ENCODE peak calls at places on chromosomes 1 and 21, in five cellular contexts. Y, C, E, D and M are unnamed samples.

GRCh38 chr1:67832737-67833594 is at the start of gene GNG12:
- DNase-seq in E (peak), D (no peak), Y (no peak), C (peak), M (peak)

GRCh38 chr1:67040405-67040804 is 13.5 kb downstream of the SLC35D1 start:
- DNase-seq in D (no peak), C (no peak), E (no peak), Y (no peak), M (no peak)

GRCh38 chr1:151157067-151157531 is 650 bp downstream of the TNFAIP8L2 start:
- DNase-seq in D (no peak), Y (no peak), E (no peak), C (peak), M (no peak)

GRCh38 chr1:170578356-170578755 is 46.4 kb downstream of the GORAB start:
- DNase-seq in E (peak), Y (no peak), D (no peak), C (no peak), M (no peak)

GRCh38 chr1:207009182-207009850 is 23.2 kb downstream of the C1orf116 start:
- DNase-seq in D (no peak), Y (no peak), E (no peak), C (no peak), M (no peak)

GRCh38 chr21:44965251-44966022 is 25.6 kb downstream of the SLX9 start:
- DNase-seq in E (peak), D (no peak), Y (no peak), C (no peak), M (peak)

GRCh38 chr1:238951809-238952208 is 434.6 kb upstream of the CHRM3 start:
- DNase-seq in C (no peak), Y (no peak), E (peak), D (no peak), M (no peak)

GRCh38 chr1:43653339-43653738 is 3.4 kb downstream of the KDM4A start:
- DNase-seq in D (no peak), C (no peak), Y (no peak), E (peak), M (no peak)

GRCh38 chr21:34072145-34073031 is 990 bp upstream of the MRPS6 start:
- DNase-seq in E (no peak), D (peak), C (no peak), Y (no peak), M (peak)

GRCh38 chr1:27666294-27666693 is 5.7 kb downstream of the IFI6 start:
- DNase-seq in C (no peak), Y (no peak), E (no peak), D (no peak), M (no peak)

GRCh38 chr1:116809181-116809508 is 54.9 kb downstream of the CD2 start:
- DNase-seq in C (no peak), D (no peak), E (no peak), Y (no peak), M (no peak)

GRCh38 chr1:2528966-2529750 is 905 bp downstream of the HES5 start:
- DNase-seq in E (no peak), D (no peak), Y (no peak), C (peak), M (no peak)

GRCh38 chr21:36791150-36791549 is 92.2 kb downstream of the SIM2 start:
- DNase-seq in D (no peak), C (no peak), E (no peak), Y (no peak), M (no peak)

GRCh38 chr1:84402060-84402459 is 3.8 kb downstream of the DNASE2B start:
- DNase-seq in Y (no peak), D (no peak), E (peak), C (no peak), M (no peak)

GRCh38 chr1:211628446-211628845 is 47.0 kb downstream of the NEK2 start:
- DNase-seq in Y (no peak), E (no peak), C (no peak), D (no peak), M (no peak)

GRCh38 chr1:77796695-77797405 is 17.4 kb downstream of the MIGA1 start:
- DNase-seq in D (no peak), Y (no peak), C (no peak), E (no peak), M (no peak)

GRCh38 chr1:154745750-154746425 is 124.2 kb downstream of the KCNN3 start:
- DNase-seq in D (no peak), E (no peak), C (no peak), Y (no peak), M (no peak)

GRCh38 chr1:178768423-178768822 is 43.4 kb downstream of the RALGPS2 start:
- DNase-seq in E (no peak), D (no peak), C (no peak), Y (no peak), M (no peak)

GRCh38 chr1:7670334-7671145 is 100.6 kb upstream of the VAMP3 start:
- DNase-seq in D (no peak), C (no peak), E (no peak), Y (no peak), M (peak)

GRCh38 chr21:41142051-41142795 is 25.7 kb upstream of the BACE2 start:
- DNase-seq in E (peak), C (no peak), D (no peak), Y (no peak), M (peak)

GRCh38 chr21:28632718-28633408 is 359.8 kb downstream of the LTN1 start:
- DNase-seq in D (no peak), C (no peak), Y (no peak), E (peak), M (no peak)

GRCh38 chr1:83901547-83902155 is 97.3 kb downstream of the TTLL7 start:
- DNase-seq in Y (peak), D (no peak), E (peak), C (peak), M (no peak)

GRCh38 chr1:185636848-185637247 is 97.3 kb upstream of the HMCN1 start:
- DNase-seq in C (no peak), D (no peak), Y (no peak), E (no peak), M (no peak)

GRCh38 chr1:90614872-90615271 is 102.2 kb downstream of the BARHL2 start:
- DNase-seq in Y (no peak), C (no peak), E (no peak), D (no peak), M (no peak)
- TF ChIP-seq CTCF in Y (no peak), C (peak), E (peak), D (peak), M (no peak)

GRCh38 chr1:70386121-70386520 is 24.9 kb upstream of the CTH start:
- DNase-seq in D (no peak), Y (no peak), C (no peak), E (no peak), M (no peak)

GRCh38 chr1:70385477-70385876 is 25.6 kb upstream of the CTH start:
- DNase-seq in C (no peak), E (no peak), D (no peak), Y (no peak), M (no peak)

GRCh38 chr1:70387507-70387906 is 23.6 kb upstream of the CTH start:
- DNase-seq in Y (no peak), E (no peak), D (no peak), C (no peak), M (no peak)

GRCh38 chr1:70384542-70384941 is 26.5 kb upstream of the CTH start:
- DNase-seq in D (no peak), C (no peak), E (no peak), Y (no peak), M (no peak)

GRCh38 chr1:70382682-70383081 is 28.2 kb upstream of the ANKRD13C start:
- DNase-seq in C (no peak), E (no peak), D (no peak), Y (no peak), M (no peak)
- TF ChIP-seq CTCF in C (no peak), E (no peak), D (no peak), Y (no peak), M (no peak)

DNA sequence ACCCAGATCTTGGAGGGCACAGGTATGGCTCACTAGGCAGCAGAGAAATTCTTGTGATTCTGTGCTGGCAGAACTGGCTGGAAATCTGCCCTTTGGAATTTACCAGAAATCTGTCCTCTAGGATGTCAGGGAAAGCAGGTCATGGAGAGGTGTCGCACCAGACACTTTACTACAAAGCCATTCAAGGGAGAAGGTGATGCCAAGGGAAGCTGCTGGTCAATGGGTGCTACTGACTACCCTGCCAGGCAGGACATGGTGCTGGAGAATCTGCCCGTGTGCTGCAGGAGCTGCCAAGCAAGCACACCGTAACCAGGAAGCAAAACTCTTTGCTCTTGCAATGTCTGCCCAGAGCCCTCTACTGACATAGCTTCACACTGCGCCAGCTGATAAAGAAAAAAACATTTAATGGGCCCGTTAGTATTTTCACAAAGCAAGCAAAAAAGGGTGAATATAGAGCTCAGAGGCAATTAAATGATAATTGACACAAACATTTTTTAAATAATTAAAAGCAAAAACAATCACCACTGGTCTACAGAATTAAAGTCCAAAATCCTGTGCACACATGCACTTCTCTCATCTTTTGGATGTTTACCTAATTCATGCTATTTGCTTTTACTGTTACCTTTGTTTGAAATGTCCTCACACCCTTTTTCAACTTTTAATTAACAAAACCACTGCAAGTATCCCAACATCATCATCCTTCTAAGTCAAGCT is 7.2 kb upstream of the FBXO28 start:
- DNase-seq in E (peak), D (no peak), Y (no peak), C (peak), M (no peak)
- TF ChIP-seq CTCF in E (peak), D (no peak), Y (peak), C (peak), M (no peak)

DNA sequence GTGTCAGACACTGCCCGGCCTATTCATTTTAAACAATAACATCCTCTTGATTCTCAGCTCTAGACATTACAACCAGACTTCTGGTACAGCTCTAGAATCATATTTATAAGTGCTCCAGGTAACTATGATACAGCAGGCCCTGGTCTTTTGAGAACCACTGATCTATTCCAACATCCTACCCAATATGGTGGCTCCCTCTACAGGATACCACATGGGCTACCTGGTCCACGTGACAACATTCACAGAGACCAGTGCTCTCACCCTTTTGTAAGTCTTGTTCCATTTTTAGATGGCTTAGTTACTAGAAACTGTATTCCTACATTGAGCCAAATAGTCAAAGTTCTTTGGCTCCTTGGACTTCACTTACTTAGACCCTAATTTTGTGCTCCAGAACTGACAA is 102.9 kb downstream of the PTPN14 start:
- DNase-seq in C (no peak), E (no peak), Y (no peak), D (no peak), M (no peak)
- TF ChIP-seq CTCF in C (no peak), E (no peak), Y (no peak), D (no peak), M (no peak)

GRCh38 chr1:37394574-37395464 is 79.6 kb upstream of the ZC3H12A start:
- DNase-seq in E (no peak), C (no peak), Y (no peak), D (no peak), M (no peak)
- TF ChIP-seq CTCF in E (no peak), C (no peak), Y (no peak), D (no peak), M (no peak)

DNA sequence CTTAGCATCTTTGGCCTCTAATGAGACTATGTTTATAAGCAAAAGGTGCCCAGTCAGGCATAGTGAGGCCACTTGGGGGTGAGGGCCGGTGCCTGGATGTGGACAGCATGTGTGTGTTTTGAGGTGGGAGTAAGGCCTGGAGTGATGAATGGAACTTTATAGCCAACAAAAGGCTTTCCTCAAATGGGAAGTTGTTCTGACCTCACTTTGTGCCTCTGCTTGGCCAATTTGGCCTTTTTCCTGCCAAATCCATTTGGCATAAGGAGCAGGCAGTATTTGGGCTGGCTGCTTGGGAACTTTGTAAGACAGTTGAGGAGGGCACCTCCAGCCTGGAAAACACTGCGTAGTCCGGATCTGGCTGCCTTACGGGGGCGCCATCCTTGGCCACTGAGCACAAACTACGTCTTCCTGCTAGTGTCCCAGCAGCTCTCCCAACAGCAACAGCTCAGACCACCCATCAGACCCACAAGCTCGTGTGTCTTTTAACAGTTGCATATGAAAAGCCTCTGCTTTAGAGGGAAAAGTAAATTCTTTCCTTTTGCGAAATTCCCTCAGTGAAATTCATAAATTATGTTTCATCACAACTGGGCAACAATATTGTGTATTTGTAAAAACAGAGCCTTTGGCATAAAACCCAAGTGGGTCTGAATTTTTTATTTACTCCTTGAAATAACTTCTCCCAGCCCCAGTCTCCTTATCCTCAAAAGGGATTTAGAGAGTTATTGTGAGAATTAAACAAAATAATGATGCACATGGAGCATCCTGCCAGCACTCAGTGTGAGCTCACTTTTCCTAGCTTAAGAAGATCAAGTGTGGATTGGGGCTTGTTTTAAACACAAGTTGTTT is 322.9 kb downstream of the DISC1 start:
- DNase-seq in C (no peak), E (no peak), D (no peak), Y (no peak), M (no peak)
- TF ChIP-seq CTCF in C (no peak), E (no peak), D (no peak), Y (no peak), M (no peak)

DNA sequence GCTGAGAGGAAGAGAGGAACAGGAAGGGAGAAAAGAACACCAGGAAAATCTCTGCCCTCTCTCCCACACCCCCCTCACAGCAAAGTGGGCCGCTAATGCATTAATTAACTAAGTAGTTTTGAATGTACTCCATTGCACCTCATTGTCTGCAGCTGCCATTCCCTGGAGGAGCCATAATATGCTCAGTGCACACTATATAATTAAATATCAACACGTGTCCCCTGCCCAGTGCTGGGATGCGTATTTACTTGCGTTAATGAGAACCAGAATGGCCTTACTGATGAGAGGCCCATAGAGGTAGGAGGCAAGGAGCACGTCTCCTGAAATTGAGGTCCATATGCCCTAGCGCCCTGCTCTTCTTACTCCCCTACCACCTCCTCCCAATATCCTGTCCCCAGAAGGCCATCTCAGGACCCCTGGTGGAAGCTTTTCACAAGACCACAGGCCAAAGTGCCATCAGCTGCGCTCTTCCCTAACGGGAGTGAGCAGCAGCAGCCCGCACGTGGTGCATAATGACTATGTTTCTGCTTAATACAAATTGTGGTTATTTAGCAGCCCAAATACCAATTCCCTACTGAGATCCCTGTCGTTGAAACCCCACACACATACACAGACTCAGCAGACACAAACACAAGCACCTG is 76.8 kb downstream of the PLXNA2 start:
- DNase-seq in Y (no peak), D (no peak), C (no peak), E (no peak), M (no peak)
- TF ChIP-seq CTCF in Y (no peak), D (no peak), C (no peak), E (no peak), M (no peak)

DNA sequence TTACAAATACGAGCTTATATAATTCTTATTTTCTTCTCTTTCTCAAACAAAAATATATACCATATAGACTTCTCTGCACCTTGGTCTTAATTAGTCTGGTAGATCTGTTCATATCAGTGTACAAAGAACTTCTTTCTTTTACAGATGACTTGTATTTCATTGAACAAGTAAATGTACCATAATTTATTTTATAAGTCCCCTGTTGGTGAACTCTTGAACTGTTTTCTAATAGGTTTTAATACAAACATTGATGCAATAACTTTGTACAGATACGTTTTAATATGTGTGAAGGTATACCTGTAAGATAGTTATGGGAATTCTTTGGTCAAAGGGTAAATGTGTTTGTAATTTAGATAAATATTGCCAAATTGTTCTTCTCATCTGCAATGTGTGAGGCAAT is 28.4 kb downstream of the GPR88 start:
- DNase-seq in Y (no peak), C (no peak), E (no peak), D (no peak), M (no peak)
- TF ChIP-seq CTCF in Y (no peak), C (no peak), E (no peak), D (no peak), M (no peak)

GRCh38 chr1:239987103-239987745 is 104.5 kb upstream of the FMN2 start:
- DNase-seq in C (peak), Y (peak), D (no peak), E (peak), M (no peak)
- TF ChIP-seq CTCF in C (peak), Y (peak), D (peak), E (peak), M (peak)